ENCODE peak calls at places on chromosomes 16 and 17, in seven cellular contexts. One of them, this sample, is unnamed.

GRCh38 chr16:27969574-27969973 is 93.9 kb downstream of the GSG1L start:
- DNase-seq in activated T-helper 9 cell treated with anti-CD3 and anti-CD28 coated beads, Interleukin-2, amount 50 U/mL, for 16 hours: no peak
- DNase-seq in effector CD4-positive, alpha-beta T cell: no peak
- DNase-seq in WTC11: no peak
- DNase-seq in NCI-H446 treated with DMSO at 0.1 percent for 48 hours: no peak
- DNase-seq in LoVo: no peak
- DNase-seq in neural progenitor cell: no peak
- DNase-seq in this sample: no peak

GRCh38 chr17:78748730-78749317 is 33.2 kb downstream of the CYTH1 start:
- DNase-seq in activated T-helper 9 cell treated with anti-CD3 and anti-CD28 coated beads, Interleukin-2, amount 50 U/mL, for 16 hours: peak; percentile 61
- DNase-seq in effector CD4-positive, alpha-beta T cell: peak; percentile 74
- DNase-seq in WTC11: no peak
- DNase-seq in NCI-H446 treated with DMSO at 0.1 percent for 48 hours: no peak
- DNase-seq in LoVo: no peak
- DNase-seq in neural progenitor cell: no peak
- DNase-seq in this sample: no peak

GRCh38 chr17:27428781-27429505 is 27.3 kb upstream of the KSR1 start:
- DNase-seq in activated T-helper 9 cell treated with anti-CD3 and anti-CD28 coated beads, Interleukin-2, amount 50 U/mL, for 16 hours: no peak
- DNase-seq in effector CD4-positive, alpha-beta T cell: no peak
- DNase-seq in WTC11: no peak
- DNase-seq in NCI-H446 treated with DMSO at 0.1 percent for 48 hours: no peak
- DNase-seq in LoVo: no peak
- DNase-seq in neural progenitor cell: no peak
- DNase-seq in this sample: no peak

GRCh38 chr16:555528-556478 is 4.4 kb upstream of the PRR35 start:
- DNase-seq in activated T-helper 9 cell treated with anti-CD3 and anti-CD28 coated beads, Interleukin-2, amount 50 U/mL, for 16 hours: no peak
- DNase-seq in effector CD4-positive, alpha-beta T cell: no peak
- DNase-seq in WTC11: no peak
- DNase-seq in NCI-H446 treated with DMSO at 0.1 percent for 48 hours: no peak
- DNase-seq in LoVo: no peak
- DNase-seq in neural progenitor cell: no peak
- DNase-seq in this sample: no peak

GRCh38 chr17:40443196-40443987 is at the start of gene IGFBP4:
- DNase-seq in activated T-helper 9 cell treated with anti-CD3 and anti-CD28 coated beads, Interleukin-2, amount 50 U/mL, for 16 hours: peak; percentile 56
- DNase-seq in effector CD4-positive, alpha-beta T cell: peak; percentile 47
- DNase-seq in WTC11: peak; percentile 88
- DNase-seq in NCI-H446 treated with DMSO at 0.1 percent for 48 hours: peak; percentile 12
- DNase-seq in LoVo: peak; percentile 76
- DNase-seq in neural progenitor cell: peak; percentile 94
- DNase-seq in this sample: peak; percentile 91

GRCh38 chr16:1512174-1512573 is 19.0 kb downstream of the TELO2 start:
- DNase-seq in activated T-helper 9 cell treated with anti-CD3 and anti-CD28 coated beads, Interleukin-2, amount 50 U/mL, for 16 hours: no peak
- DNase-seq in effector CD4-positive, alpha-beta T cell: no peak
- DNase-seq in WTC11: no peak
- DNase-seq in NCI-H446 treated with DMSO at 0.1 percent for 48 hours: no peak
- DNase-seq in LoVo: no peak
- DNase-seq in neural progenitor cell: no peak
- DNase-seq in this sample: no peak

GRCh38 chr16:86239381-86239780 is 270.9 kb upstream of the FOXF1 start:
- DNase-seq in activated T-helper 9 cell treated with anti-CD3 and anti-CD28 coated beads, Interleukin-2, amount 50 U/mL, for 16 hours: no peak
- DNase-seq in effector CD4-positive, alpha-beta T cell: no peak
- DNase-seq in WTC11: no peak
- DNase-seq in NCI-H446 treated with DMSO at 0.1 percent for 48 hours: no peak
- DNase-seq in LoVo: no peak
- DNase-seq in neural progenitor cell: no peak
- DNase-seq in this sample: no peak

GRCh38 chr17:77266891-77267341 is 126.1 kb downstream of the SEC14L1 start:
- DNase-seq in activated T-helper 9 cell treated with anti-CD3 and anti-CD28 coated beads, Interleukin-2, amount 50 U/mL, for 16 hours: no peak
- DNase-seq in effector CD4-positive, alpha-beta T cell: no peak
- DNase-seq in WTC11: peak; percentile 72
- DNase-seq in NCI-H446 treated with DMSO at 0.1 percent for 48 hours: no peak
- DNase-seq in LoVo: no peak
- DNase-seq in neural progenitor cell: peak; percentile 58
- DNase-seq in this sample: no peak

GRCh38 chr16:275041-275621 is 613 bp downstream of the RGS11 start:
- DNase-seq in activated T-helper 9 cell treated with anti-CD3 and anti-CD28 coated beads, Interleukin-2, amount 50 U/mL, for 16 hours: no peak
- DNase-seq in effector CD4-positive, alpha-beta T cell: no peak
- DNase-seq in WTC11: peak; percentile 54
- DNase-seq in NCI-H446 treated with DMSO at 0.1 percent for 48 hours: no peak
- DNase-seq in LoVo: no peak
- DNase-seq in neural progenitor cell: peak; percentile 53
- DNase-seq in this sample: no peak

GRCh38 chr16:29806641-29807425 is 504 bp downstream of the MAZ start:
- DNase-seq in activated T-helper 9 cell treated with anti-CD3 and anti-CD28 coated beads, Interleukin-2, amount 50 U/mL, for 16 hours: peak; percentile 38
- DNase-seq in effector CD4-positive, alpha-beta T cell: no peak
- DNase-seq in WTC11: peak; percentile 68
- DNase-seq in NCI-H446 treated with DMSO at 0.1 percent for 48 hours: peak; percentile 49
- DNase-seq in LoVo: peak; percentile 66
- DNase-seq in neural progenitor cell: peak; percentile 82
- DNase-seq in this sample: peak; percentile 69

GRCh38 chr17:3750926-3751325 is 27.2 kb downstream of the HASPIN start:
- DNase-seq in activated T-helper 9 cell treated with anti-CD3 and anti-CD28 coated beads, Interleukin-2, amount 50 U/mL, for 16 hours: no peak
- DNase-seq in effector CD4-positive, alpha-beta T cell: peak; percentile 23
- DNase-seq in WTC11: no peak
- DNase-seq in NCI-H446 treated with DMSO at 0.1 percent for 48 hours: no peak
- DNase-seq in LoVo: no peak
- DNase-seq in neural progenitor cell: no peak
- DNase-seq in this sample: no peak

GRCh38 chr16:65731840-65732239 is 610.0 kb upstream of the CDH11 start:
- DNase-seq in activated T-helper 9 cell treated with anti-CD3 and anti-CD28 coated beads, Interleukin-2, amount 50 U/mL, for 16 hours: no peak
- DNase-seq in effector CD4-positive, alpha-beta T cell: no peak
- DNase-seq in WTC11: no peak
- DNase-seq in NCI-H446 treated with DMSO at 0.1 percent for 48 hours: no peak
- DNase-seq in LoVo: peak; percentile 38
- DNase-seq in neural progenitor cell: no peak
- DNase-seq in this sample: no peak

GRCh38 chr16:85717393-85718152 is 28.8 kb upstream of the GINS2 start:
- DNase-seq in activated T-helper 9 cell treated with anti-CD3 and anti-CD28 coated beads, Interleukin-2, amount 50 U/mL, for 16 hours: peak; percentile 30
- DNase-seq in effector CD4-positive, alpha-beta T cell: peak; percentile 51
- DNase-seq in WTC11: peak; percentile 73
- DNase-seq in NCI-H446 treated with DMSO at 0.1 percent for 48 hours: no peak
- DNase-seq in LoVo: peak; percentile 54
- DNase-seq in neural progenitor cell: peak; percentile 90
- DNase-seq in this sample: peak; percentile 53

GRCh38 chr17:42917236-42917603 is 16.6 kb downstream of the G6PC1 start:
- DNase-seq in activated T-helper 9 cell treated with anti-CD3 and anti-CD28 coated beads, Interleukin-2, amount 50 U/mL, for 16 hours: no peak
- DNase-seq in effector CD4-positive, alpha-beta T cell: no peak
- DNase-seq in WTC11: no peak
- DNase-seq in NCI-H446 treated with DMSO at 0.1 percent for 48 hours: no peak
- DNase-seq in LoVo: no peak
- DNase-seq in neural progenitor cell: no peak
- DNase-seq in this sample: no peak

GRCh38 chr17:80639658-80640057 is 95.0 kb downstream of the RPTOR start:
- DNase-seq in activated T-helper 9 cell treated with anti-CD3 and anti-CD28 coated beads, Interleukin-2, amount 50 U/mL, for 16 hours: no peak
- DNase-seq in effector CD4-positive, alpha-beta T cell: no peak
- DNase-seq in WTC11: no peak
- DNase-seq in NCI-H446 treated with DMSO at 0.1 percent for 48 hours: no peak
- DNase-seq in LoVo: no peak
- DNase-seq in neural progenitor cell: no peak
- DNase-seq in this sample: no peak

GRCh38 chr16:86951041-86951822 is 366.0 kb downstream of the C16orf95 start:
- DNase-seq in activated T-helper 9 cell treated with anti-CD3 and anti-CD28 coated beads, Interleukin-2, amount 50 U/mL, for 16 hours: no peak
- DNase-seq in effector CD4-positive, alpha-beta T cell: no peak
- DNase-seq in WTC11: no peak
- DNase-seq in NCI-H446 treated with DMSO at 0.1 percent for 48 hours: no peak
- DNase-seq in LoVo: no peak
- DNase-seq in neural progenitor cell: no peak
- DNase-seq in this sample: no peak

GRCh38 chr17:50511058-50511457 is 2.8 kb downstream of the MYCBPAP start:
- DNase-seq in activated T-helper 9 cell treated with anti-CD3 and anti-CD28 coated beads, Interleukin-2, amount 50 U/mL, for 16 hours: peak; percentile 13
- DNase-seq in effector CD4-positive, alpha-beta T cell: no peak
- DNase-seq in WTC11: no peak
- DNase-seq in NCI-H446 treated with DMSO at 0.1 percent for 48 hours: no peak
- DNase-seq in LoVo: no peak
- DNase-seq in neural progenitor cell: no peak
- DNase-seq in this sample: no peak

GRCh38 chr17:17018021-17018441 is 24.2 kb upstream of the MPRIP start:
- DNase-seq in activated T-helper 9 cell treated with anti-CD3 and anti-CD28 coated beads, Interleukin-2, amount 50 U/mL, for 16 hours: no peak
- DNase-seq in effector CD4-positive, alpha-beta T cell: no peak
- DNase-seq in WTC11: no peak
- DNase-seq in NCI-H446 treated with DMSO at 0.1 percent for 48 hours: no peak
- DNase-seq in LoVo: no peak
- DNase-seq in neural progenitor cell: no peak
- DNase-seq in this sample: no peak

GRCh38 chr17:77555741-77556291 is 402.7 kb upstream of the TNRC6C start:
- DNase-seq in activated T-helper 9 cell treated with anti-CD3 and anti-CD28 coated beads, Interleukin-2, amount 50 U/mL, for 16 hours: no peak
- DNase-seq in effector CD4-positive, alpha-beta T cell: no peak
- DNase-seq in WTC11: no peak
- DNase-seq in NCI-H446 treated with DMSO at 0.1 percent for 48 hours: peak; percentile 3
- DNase-seq in LoVo: no peak
- DNase-seq in neural progenitor cell: peak; percentile 31
- DNase-seq in this sample: no peak

GRCh38 chr16:68993421-68993820 is 112.0 kb upstream of the HAS3 start:
- DNase-seq in activated T-helper 9 cell treated with anti-CD3 and anti-CD28 coated beads, Interleukin-2, amount 50 U/mL, for 16 hours: no peak
- DNase-seq in effector CD4-positive, alpha-beta T cell: no peak
- DNase-seq in WTC11: no peak
- DNase-seq in NCI-H446 treated with DMSO at 0.1 percent for 48 hours: no peak
- DNase-seq in LoVo: no peak
- DNase-seq in neural progenitor cell: no peak
- DNase-seq in this sample: no peak

GRCh38 chr16:49048557-49048956 is 233.1 kb downstream of the CBLN1 start:
- DNase-seq in activated T-helper 9 cell treated with anti-CD3 and anti-CD28 coated beads, Interleukin-2, amount 50 U/mL, for 16 hours: no peak
- DNase-seq in effector CD4-positive, alpha-beta T cell: no peak
- DNase-seq in WTC11: no peak
- DNase-seq in NCI-H446 treated with DMSO at 0.1 percent for 48 hours: no peak
- DNase-seq in LoVo: no peak
- DNase-seq in neural progenitor cell: no peak
- DNase-seq in this sample: no peak

GRCh38 chr17:65231086-65231485 is 93.9 kb downstream of the RGS9 start:
- DNase-seq in activated T-helper 9 cell treated with anti-CD3 and anti-CD28 coated beads, Interleukin-2, amount 50 U/mL, for 16 hours: no peak
- DNase-seq in effector CD4-positive, alpha-beta T cell: no peak
- DNase-seq in WTC11: no peak
- DNase-seq in NCI-H446 treated with DMSO at 0.1 percent for 48 hours: no peak
- DNase-seq in LoVo: no peak
- DNase-seq in neural progenitor cell: no peak
- DNase-seq in this sample: no peak

GRCh38 chr17:30920282-30920681 is 1.5 kb upstream of the ADAP2 start:
- DNase-seq in activated T-helper 9 cell treated with anti-CD3 and anti-CD28 coated beads, Interleukin-2, amount 50 U/mL, for 16 hours: no peak
- DNase-seq in effector CD4-positive, alpha-beta T cell: no peak
- DNase-seq in WTC11: peak; percentile 39
- DNase-seq in NCI-H446 treated with DMSO at 0.1 percent for 48 hours: no peak
- DNase-seq in LoVo: no peak
- DNase-seq in neural progenitor cell: peak; percentile 63
- DNase-seq in this sample: no peak

GRCh38 chr17:72380120-72380519 is 259.3 kb downstream of the SOX9 start:
- DNase-seq in activated T-helper 9 cell treated with anti-CD3 and anti-CD28 coated beads, Interleukin-2, amount 50 U/mL, for 16 hours: no peak
- DNase-seq in effector CD4-positive, alpha-beta T cell: no peak
- DNase-seq in WTC11: no peak
- DNase-seq in NCI-H446 treated with DMSO at 0.1 percent for 48 hours: no peak
- DNase-seq in LoVo: no peak
- DNase-seq in neural progenitor cell: no peak
- DNase-seq in this sample: no peak

GRCh38 chr16:89137666-89138512 is 33.7 kb upstream of the CDH15 start:
- DNase-seq in activated T-helper 9 cell treated with anti-CD3 and anti-CD28 coated beads, Interleukin-2, amount 50 U/mL, for 16 hours: no peak
- DNase-seq in effector CD4-positive, alpha-beta T cell: no peak
- DNase-seq in WTC11: no peak
- DNase-seq in NCI-H446 treated with DMSO at 0.1 percent for 48 hours: no peak
- DNase-seq in LoVo: no peak
- DNase-seq in neural progenitor cell: no peak
- DNase-seq in this sample: no peak

GRCh38 chr16:67886387-67886786 is 1.7 kb downstream of the NRN1L start:
- DNase-seq in activated T-helper 9 cell treated with anti-CD3 and anti-CD28 coated beads, Interleukin-2, amount 50 U/mL, for 16 hours: no peak
- DNase-seq in effector CD4-positive, alpha-beta T cell: no peak
- DNase-seq in WTC11: no peak
- DNase-seq in NCI-H446 treated with DMSO at 0.1 percent for 48 hours: no peak
- DNase-seq in LoVo: no peak
- DNase-seq in neural progenitor cell: no peak
- DNase-seq in this sample: no peak

GRCh38 chr17:6796887-6797490 is 21.0 kb downstream of the FBXO39 start:
- DNase-seq in activated T-helper 9 cell treated with anti-CD3 and anti-CD28 coated beads, Interleukin-2, amount 50 U/mL, for 16 hours: no peak
- DNase-seq in effector CD4-positive, alpha-beta T cell: no peak
- DNase-seq in WTC11: no peak
- DNase-seq in NCI-H446 treated with DMSO at 0.1 percent for 48 hours: no peak
- DNase-seq in LoVo: no peak
- DNase-seq in neural progenitor cell: no peak
- DNase-seq in this sample: no peak

GRCh38 chr17:41678907-41679739 is 9.6 kb upstream of the EIF1 start:
- DNase-seq in activated T-helper 9 cell treated with anti-CD3 and anti-CD28 coated beads, Interleukin-2, amount 50 U/mL, for 16 hours: peak; percentile 19
- DNase-seq in effector CD4-positive, alpha-beta T cell: peak; percentile 46
- DNase-seq in WTC11: no peak
- DNase-seq in NCI-H446 treated with DMSO at 0.1 percent for 48 hours: no peak
- DNase-seq in LoVo: no peak
- DNase-seq in neural progenitor cell: no peak
- DNase-seq in this sample: no peak

GRCh38 chr17:6574689-6575595 is 18.6 kb upstream of the PITPNM3 start:
- DNase-seq in activated T-helper 9 cell treated with anti-CD3 and anti-CD28 coated beads, Interleukin-2, amount 50 U/mL, for 16 hours: no peak
- DNase-seq in effector CD4-positive, alpha-beta T cell: no peak
- DNase-seq in WTC11: no peak
- DNase-seq in NCI-H446 treated with DMSO at 0.1 percent for 48 hours: no peak
- DNase-seq in LoVo: no peak
- DNase-seq in neural progenitor cell: peak; percentile 25
- DNase-seq in this sample: peak; percentile 46

GRCh38 chr17:17730250-17730935 is 49.1 kb downstream of the RAI1 start:
- DNase-seq in activated T-helper 9 cell treated with anti-CD3 and anti-CD28 coated beads, Interleukin-2, amount 50 U/mL, for 16 hours: no peak
- DNase-seq in effector CD4-positive, alpha-beta T cell: no peak
- DNase-seq in WTC11: no peak
- DNase-seq in NCI-H446 treated with DMSO at 0.1 percent for 48 hours: no peak
- DNase-seq in LoVo: no peak
- DNase-seq in neural progenitor cell: no peak
- DNase-seq in this sample: no peak

GRCh38 chr17:35245196-35245486 is 2.3 kb downstream of the SLFN5 start:
- DNase-seq in activated T-helper 9 cell treated with anti-CD3 and anti-CD28 coated beads, Interleukin-2, amount 50 U/mL, for 16 hours: no peak
- DNase-seq in effector CD4-positive, alpha-beta T cell: no peak
- DNase-seq in WTC11: no peak
- DNase-seq in NCI-H446 treated with DMSO at 0.1 percent for 48 hours: no peak
- DNase-seq in LoVo: peak; percentile 45
- DNase-seq in neural progenitor cell: no peak
- DNase-seq in this sample: no peak

GRCh38 chr17:2174471-2175293 is 119.8 kb downstream of the HIC1 start:
- DNase-seq in activated T-helper 9 cell treated with anti-CD3 and anti-CD28 coated beads, Interleukin-2, amount 50 U/mL, for 16 hours: no peak
- DNase-seq in effector CD4-positive, alpha-beta T cell: no peak
- DNase-seq in WTC11: no peak
- DNase-seq in NCI-H446 treated with DMSO at 0.1 percent for 48 hours: no peak
- DNase-seq in LoVo: no peak
- DNase-seq in neural progenitor cell: no peak
- DNase-seq in this sample: peak; percentile 84

GRCh38 chr17:68509151-68510057 is 2.8 kb upstream of the PRKAR1A start:
- DNase-seq in activated T-helper 9 cell treated with anti-CD3 and anti-CD28 coated beads, Interleukin-2, amount 50 U/mL, for 16 hours: no peak
- DNase-seq in effector CD4-positive, alpha-beta T cell: no peak
- DNase-seq in WTC11: no peak
- DNase-seq in NCI-H446 treated with DMSO at 0.1 percent for 48 hours: peak; percentile 53
- DNase-seq in LoVo: no peak
- DNase-seq in neural progenitor cell: no peak
- DNase-seq in this sample: peak; percentile 59

GRCh38 chr16:21150375-21151001 is at the start of gene DNAH3:
- DNase-seq in activated T-helper 9 cell treated with anti-CD3 and anti-CD28 coated beads, Interleukin-2, amount 50 U/mL, for 16 hours: no peak
- DNase-seq in effector CD4-positive, alpha-beta T cell: no peak
- DNase-seq in WTC11: no peak
- DNase-seq in NCI-H446 treated with DMSO at 0.1 percent for 48 hours: peak; percentile 45
- DNase-seq in LoVo: no peak
- DNase-seq in neural progenitor cell: no peak
- DNase-seq in this sample: no peak

GRCh38 chr16:54048994-54049929 is 237.3 kb downstream of the IRX3 start:
- DNase-seq in activated T-helper 9 cell treated with anti-CD3 and anti-CD28 coated beads, Interleukin-2, amount 50 U/mL, for 16 hours: no peak
- DNase-seq in effector CD4-positive, alpha-beta T cell: no peak
- DNase-seq in WTC11: peak; percentile 41
- DNase-seq in NCI-H446 treated with DMSO at 0.1 percent for 48 hours: no peak
- DNase-seq in LoVo: no peak
- DNase-seq in neural progenitor cell: peak; percentile 43
- DNase-seq in this sample: no peak

GRCh38 chr16:89193021-89193575 is 7.2 kb downstream of the SLC22A31 start:
- DNase-seq in activated T-helper 9 cell treated with anti-CD3 and anti-CD28 coated beads, Interleukin-2, amount 50 U/mL, for 16 hours: peak; percentile 38
- DNase-seq in effector CD4-positive, alpha-beta T cell: no peak
- DNase-seq in WTC11: peak; percentile 90
- DNase-seq in NCI-H446 treated with DMSO at 0.1 percent for 48 hours: no peak
- DNase-seq in LoVo: peak; percentile 50
- DNase-seq in neural progenitor cell: peak; percentile 63
- DNase-seq in this sample: peak; percentile 85

GRCh38 chr17:56441331-56441730 is 152.2 kb upstream of the NOG start:
- DNase-seq in activated T-helper 9 cell treated with anti-CD3 and anti-CD28 coated beads, Interleukin-2, amount 50 U/mL, for 16 hours: no peak
- DNase-seq in effector CD4-positive, alpha-beta T cell: no peak
- DNase-seq in WTC11: no peak
- DNase-seq in NCI-H446 treated with DMSO at 0.1 percent for 48 hours: no peak
- DNase-seq in LoVo: no peak
- DNase-seq in neural progenitor cell: no peak
- DNase-seq in this sample: no peak

This sample was measured in ovary.